ENCODE peak calls at places on chromosome 2, in seven cellular contexts. V is right cardiac atrium; T is IMR-90; F is T-cell; I is aorta; B is activated T-cell treated with anti-CD3 and anti-CD28 coated beads, Interleukin-2, amount 50 U/mL, for 72 hours; M is omental fat pad. L is an unnamed sample.
A peak's percentile ranks its signal among the peaks of the same experiment; 100 is the strongest.

GRCh38 chr2:26776195-26776594 is 9.7 kb upstream of the CENPA start:
- ATAC-seq in B (no peak), M (no peak), V (no peak), T (no peak), I (no peak), F (no peak), L (no peak)

GRCh38 chr2:38377501-38378258 is 607 bp upstream of the ATL2 start:
- ATAC-seq in T (peak; percentile 2), I (peak; percentile 9), M (no peak), F (no peak), B (peak; percentile 72), V (peak; percentile 94), L (peak; percentile 82)

GRCh38 chr2:10924859-10925258 is 13.1 kb downstream of the KCNF1 start:
- ATAC-seq in F (no peak), T (no peak), B (no peak), I (no peak), V (no peak), M (no peak), L (no peak)

GRCh38 chr2:120318626-120319025 is 27.3 kb upstream of the INHBB start:
- ATAC-seq in B (no peak), T (no peak), F (no peak), I (peak; percentile 21), M (no peak), V (peak; percentile 67), L (no peak)

GRCh38 chr2:237291138-237291792 is 122.7 kb downstream of the COL6A3 start:
- ATAC-seq in M (peak; percentile 83), V (peak; percentile 96), I (peak; percentile 91), B (peak; percentile 43), T (peak; percentile 86), F (no peak), L (peak; percentile 94)

GRCh38 chr2:96527052-96527964 is 9.2 kb upstream of the ARID5A start:
- ATAC-seq in F (peak; percentile 25), I (peak; percentile 5), M (no peak), V (no peak), B (peak; percentile 22), T (peak; percentile 36), L (no peak)

GRCh38 chr2:56680971-56681631 is 497.3 kb downstream of the CCDC85A start:
- ATAC-seq in I (no peak), F (no peak), T (no peak), M (no peak), V (no peak), B (no peak), L (peak; percentile 75)

GRCh38 chr2:108987111-108987510 is 1.9 kb downstream of the EDAR start:
- ATAC-seq in T (no peak), B (peak; percentile 81), M (no peak), V (no peak), F (peak; percentile 66), I (no peak), L (no peak)

GRCh38 chr2:35454966-35455638 is 900.5 kb upstream of the CRIM1 start:
- ATAC-seq in T (no peak), B (no peak), M (no peak), F (peak; percentile 15), V (no peak), I (no peak), L (peak; percentile 59)

GRCh38 chr2:44291281-44292248 is 16.3 kb downstream of the SLC3A1 start:
- ATAC-seq in F (no peak), M (peak; percentile 81), I (peak; percentile 88), V (peak; percentile 69), B (no peak), T (peak; percentile 95), L (peak; percentile 99)

GRCh38 chr2:148885988-148886387 is 11.0 kb downstream of the KIF5C start:
- ATAC-seq in V (no peak), B (no peak), M (no peak), I (no peak), T (no peak), F (no peak), L (no peak)

GRCh38 chr2:120205901-120206581 is 17.2 kb downstream of the TMEM185B start:
- ATAC-seq in I (no peak), F (peak; percentile 38), B (peak; percentile 61), V (peak; percentile 17), T (no peak), M (peak; percentile 27), L (peak; percentile 57)

GRCh38 chr2:240227538-240228428 is 87.3 kb upstream of the OTOS start:
- ATAC-seq in I (no peak), M (no peak), B (no peak), F (no peak), V (no peak), T (no peak), L (no peak)

GRCh38 chr2:60299179-60299578 is 254.3 kb downstream of the BCL11A start:
- ATAC-seq in T (no peak), F (no peak), V (no peak), I (no peak), B (no peak), M (no peak), L (no peak)

GRCh38 chr2:241813806-241814570 is 5.0 kb downstream of the NEU4 start:
- ATAC-seq in I (no peak), B (peak; percentile 48), M (no peak), T (no peak), F (no peak), V (peak; percentile 19), L (no peak)

GRCh38 chr2:28251337-28251736 is 141.3 kb upstream of the FOSL2 start:
- ATAC-seq in F (peak; percentile 45), M (no peak), V (no peak), B (peak; percentile 58), I (no peak), T (no peak), L (no peak)

GRCh38 chr2:85653996-85654395 is 14.0 kb downstream of the SFTPB start:
- ATAC-seq in T (no peak), B (no peak), V (no peak), F (no peak), I (no peak), M (no peak), L (no peak)

GRCh38 chr2:15615310-15615920 is 23.7 kb downstream of the DDX1 start:
- ATAC-seq in M (no peak), I (no peak), V (no peak), F (no peak), T (no peak), B (no peak), L (no peak)

GRCh38 chr2:8983571-8983970 is 19.9 kb downstream of the MBOAT2 start:
- ATAC-seq in B (no peak), I (no peak), V (no peak), F (no peak), T (peak; percentile 50), M (no peak), L (peak; percentile 17)

GRCh38 chr2:43018179-43019024 is 208.0 kb downstream of the ZFP36L2 start:
- ATAC-seq in F (no peak), M (peak; percentile 97), B (no peak), T (peak; percentile 96), V (peak; percentile 92), I (peak; percentile 90), L (no peak)

GRCh38 chr2:201151127-201152074 is 31.5 kb upstream of the CASP10 start:
- ATAC-seq in V (peak; percentile 52), M (peak; percentile 62), I (peak; percentile 60), F (no peak), B (peak; percentile 33), T (peak; percentile 63), L (peak; percentile 61)

GRCh38 chr2:140586379-140586778 is 1544.4 kb downstream of the LRP1B start:
- ATAC-seq in I (no peak), M (no peak), T (peak; percentile 74), V (no peak), F (no peak), B (no peak), L (peak; percentile 90)

GRCh38 chr2:163681765-163682164 is 54.0 kb downstream of the FIGN start:
- ATAC-seq in I (peak; percentile 85), F (no peak), T (no peak), B (no peak), V (peak; percentile 71), M (peak; percentile 76), L (no peak)

GRCh38 chr2:83071914-83072313 is 1387.2 kb downstream of the SUCLG1 start:
- ATAC-seq in V (no peak), T (no peak), I (no peak), M (no peak), F (no peak), B (no peak), L (no peak)

GRCh38 chr2:23954325-23955014 is 14.2 kb downstream of the UBXN2A start:
- ATAC-seq in M (no peak), T (no peak), V (peak; percentile 43), I (no peak), F (no peak), B (no peak), L (no peak)

GRCh38 chr2:62785810-62786593 is 80.5 kb downstream of the EHBP1 start:
- ATAC-seq in F (no peak), V (no peak), M (no peak), I (no peak), T (peak; percentile 27), B (no peak), L (no peak)

L was measured in SK-N-SH treated with all-trans-retinoic acid at 6 μM for 48 hours.